ENCODE peak calls at places on chromosome 22, in ten cellular contexts. P is effector CD4-positive, alpha-beta T cell; N is activated CD4-positive, alpha-beta T cell treated with anti-CD3 and anti-CD28 coated beads, Interleukin-2, amount 50 U/mL, for 1 hour; X is HT1080; T is GM13976; A is activated B cell treated with CpG ODN at 0.5 μM for 24 hours; V is NCI-H460; Q is MCF 10A; I is lung; S is stromal cell of bone marrow. O is an unnamed sample.

GRCh38 chr22:22168190-22168940 is 76.2 kb upstream of the VPREB1 start:
- DNase-seq in P (no peak), N (no peak), X (peak), T (peak), A (peak), V (peak), Q (peak), I (no peak), S (peak), O (no peak)

GRCh38 chr22:22919041-22919440 is 31.4 kb downstream of the IGLL5 start:
- DNase-seq in P (no peak), N (no peak), X (no peak), T (no peak), A (no peak), V (no peak), Q (no peak), I (no peak), S (no peak), O (no peak)

GRCh38 chr22:36977401-36977861 is 41.8 kb downstream of the TST start:
- DNase-seq in P (peak), N (peak), X (no peak), T (peak), A (peak), V (peak), Q (no peak), I (peak), S (no peak), O (peak)

GRCh38 chr22:20582520-20583361 is 75.3 kb downstream of the MED15 start:
- DNase-seq in P (no peak), N (no peak), X (no peak), T (no peak), A (no peak), V (no peak), Q (no peak), I (no peak), S (no peak), O (no peak)

GRCh38 chr22:41998361-41999261 is at the start of gene WBP2NL:
- DNase-seq in P (peak), N (peak), X (peak), T (peak), A (peak), V (peak), Q (no peak), I (peak), S (peak), O (peak)

GRCh38 chr22:49725516-49725915 is 102.2 kb downstream of the BRD1 start:
- DNase-seq in P (no peak), N (no peak), X (no peak), T (no peak), A (no peak), V (no peak), Q (no peak), I (no peak), S (no peak), O (no peak)

GRCh38 chr22:25060522-25061071 is 108.1 kb downstream of the KIAA1671 start:
- DNase-seq in P (no peak), N (no peak), X (no peak), T (no peak), A (no peak), V (no peak), Q (no peak), I (no peak), S (no peak), O (no peak)

GRCh38 chr22:17807571-17808410 is 33.5 kb upstream of the BID start:
- DNase-seq in P (no peak), N (no peak), X (no peak), T (no peak), A (no peak), V (no peak), Q (no peak), I (peak), S (no peak), O (no peak)

GRCh38 chr22:39332441-39333064 is 13.1 kb upstream of the RPL3 start:
- DNase-seq in P (no peak), N (no peak), X (no peak), T (no peak), A (no peak), V (no peak), Q (no peak), I (no peak), S (no peak), O (no peak)

GRCh38 chr22:27223317-27224177 is 566.2 kb downstream of the MIAT start:
- DNase-seq in P (no peak), N (no peak), X (peak), T (no peak), A (no peak), V (no peak), Q (peak), I (no peak), S (peak), O (no peak)

GRCh38 chr22:38758276-38758945 is 2.6 kb upstream of the SUN2 start:
- DNase-seq in P (peak), N (peak), X (no peak), T (peak), A (no peak), V (no peak), Q (no peak), I (no peak), S (no peak), O (peak)

GRCh38 chr22:37804886-37805857 is 2.6 kb upstream of the GCAT start:
- DNase-seq in P (peak), N (peak), X (peak), T (peak), A (peak), V (peak), Q (peak), I (peak), S (peak), O (peak)

GRCh38 chr22:49571326-49571725 is 256.3 kb downstream of the BRD1 start:
- DNase-seq in P (no peak), N (no peak), X (no peak), T (no peak), A (no peak), V (no peak), Q (no peak), I (no peak), S (no peak), O (no peak)

GRCh38 chr22:30206964-30207363 is 39.6 kb downstream of the LIF start:
- DNase-seq in P (no peak), N (no peak), X (peak), T (peak), A (no peak), V (peak), Q (peak), I (peak), S (peak), O (no peak)

GRCh38 chr22:43884600-43885318 is 7.1 kb downstream of the PNPLA5 start:
- DNase-seq in P (peak), N (peak), X (no peak), T (peak), A (peak), V (peak), Q (peak), I (peak), S (peak), O (peak)

GRCh38 chr22:44823396-44823795 is 71.0 kb downstream of the ARHGAP8 start:
- DNase-seq in P (no peak), N (no peak), X (no peak), T (no peak), A (no peak), V (no peak), Q (no peak), I (no peak), S (no peak), O (no peak)

GRCh38 chr22:37163618-37164534 is 14.2 kb upstream of the IL2RB start:
- DNase-seq in P (no peak), N (peak), X (peak), T (peak), A (no peak), V (no peak), Q (no peak), I (no peak), S (no peak), O (no peak)

GRCh38 chr22:47807506-47807905 is 1045.1 kb downstream of the TBC1D22A start:
- DNase-seq in P (no peak), N (no peak), X (no peak), T (no peak), A (no peak), V (no peak), Q (no peak), I (no peak), S (no peak), O (no peak)

GRCh38 chr22:41403532-41404318 is 22.0 kb downstream of the TEF start:
- DNase-seq in P (peak), N (peak), X (peak), T (peak), A (peak), V (peak), Q (peak), I (peak), S (peak), O (peak)

GRCh38 chr22:40200795-40201194 is 23.1 kb downstream of the TNRC6B start:
- DNase-seq in P (no peak), N (no peak), X (no peak), T (no peak), A (no peak), V (no peak), Q (no peak), I (no peak), S (no peak), O (no peak)

GRCh38 chr22:44403930-44404329 is 91.2 kb upstream of the SHISAL1 start:
- DNase-seq in P (no peak), N (no peak), X (no peak), T (no peak), A (no peak), V (no peak), Q (no peak), I (no peak), S (no peak), O (no peak)

GRCh38 chr22:23072911-23073491 is 2.7 kb downstream of the GNAZ start:
- DNase-seq in P (no peak), N (no peak), X (no peak), T (no peak), A (no peak), V (no peak), Q (peak), I (no peak), S (no peak), O (no peak)

O was measured in effector CD8-positive, alpha-beta T cell.